ENCODE peak calls at places on chromosomes 12 and 14, in four cellular contexts. Y is left ventricle myocardium inferior, M is GM04504, N is RPMI7951. A is an unnamed sample.

GRCh38 chr12:3040026-3040656 is 37.0 kb upstream of the TSPAN9 start:
- DNase-seq in Y (no peak), M (no peak), N (no peak), A (no peak)

GRCh38 chr14:72619881-72620280 is 274.0 kb downstream of the DPF3 start:
- DNase-seq in M (no peak), Y (no peak), N (no peak), A (no peak)

GRCh38 chr12:122895757-122896636 is at the start of gene VPS37B:
- DNase-seq in N (peak; percentile 82), Y (peak; percentile 83), M (peak; percentile 60), A (no peak)

GRCh38 chr12:89800435-89800834 is 91.8 kb upstream of the ATP2B1 start:
- DNase-seq in Y (no peak), N (no peak), M (no peak), A (no peak)

GRCh38 chr14:60713513-60713912 is 10.6 kb downstream of the SIX4 start:
- DNase-seq in Y (no peak), M (no peak), N (no peak), A (no peak)

GRCh38 chr12:20383612-20384011 is 15.3 kb downstream of the PDE3A start:
- DNase-seq in M (no peak), Y (no peak), N (no peak), A (no peak)

GRCh38 chr12:128844031-128844635 is 9.1 kb upstream of the GLT1D1 start:
- DNase-seq in Y (no peak), M (no peak), N (peak; percentile 10), A (no peak)

GRCh38 chr14:34030864-34031263 is 80.0 kb upstream of the EGLN3 start:
- DNase-seq in Y (peak; percentile 45), N (peak; percentile 64), M (peak; percentile 35), A (no peak)

GRCh38 chr12:53214687-53215455 is 7.8 kb upstream of the ITGB7 start:
- DNase-seq in N (no peak), M (no peak), Y (peak; percentile 84), A (no peak)

GRCh38 chr12:27762757-27763156 is 17.3 kb upstream of the KLHL42 start:
- DNase-seq in Y (no peak), M (no peak), N (no peak), A (no peak)

GRCh38 chr12:118035194-118036041 is 18.9 kb downstream of the RFC5 start:
- DNase-seq in Y (no peak), N (peak; percentile 36), M (no peak), A (no peak)

GRCh38 chr12:123152823-123153222 is 1.9 kb upstream of the PITPNM2 start:
- DNase-seq in M (no peak), N (no peak), Y (no peak), A (no peak)

GRCh38 chr14:50156111-50156510 is 39.7 kb upstream of the VCPKMT start:
- DNase-seq in Y (no peak), N (no peak), M (no peak), A (no peak)

GRCh38 chr12:110050927-110051326 is 2.6 kb upstream of the C12orf76 start:
- DNase-seq in N (no peak), Y (no peak), M (no peak), A (no peak)

GRCh38 chr14:44040561-44040960 is 466.5 kb downstream of the FSCB start:
- DNase-seq in Y (no peak), N (no peak), M (no peak), A (no peak)

GRCh38 chr12:94172973-94173372 is 24.6 kb downstream of the PLXNC1 start:
- DNase-seq in N (peak; percentile 75), M (peak; percentile 88), Y (no peak), A (peak; percentile 97)

GRCh38 chr14:35159742-35160409 is 37.5 kb downstream of the PRORP start:
- DNase-seq in M (peak; percentile 54), N (peak; percentile 86), Y (no peak), A (peak; percentile 86)

GRCh38 chr14:73026243-73026844 is 562 bp downstream of the ZFYVE1 start:
- DNase-seq in Y (no peak), M (no peak), N (no peak), A (no peak)

GRCh38 chr14:90539996-90540395 is 143.2 kb downstream of the CALM1 start:
- DNase-seq in M (no peak), Y (no peak), N (no peak), A (no peak)

GRCh38 chr12:23899434-23899833 is 50.0 kb downstream of the SOX5 start:
- DNase-seq in N (no peak), M (no peak), Y (no peak), A (no peak)

GRCh38 chr14:90732142-90732541 is 84.1 kb downstream of the TTC7B start:
- DNase-seq in Y (no peak), M (no peak), N (no peak), A (no peak)

GRCh38 chr12:105403095-105403494 is 72.6 kb downstream of the C12orf75 start:
- DNase-seq in Y (no peak), N (no peak), M (no peak), A (no peak)

GRCh38 chr14:76958975-76959710 is 69.4 kb downstream of the IRF2BPL start:
- DNase-seq in M (no peak), N (peak; percentile 97), Y (no peak), A (no peak)

GRCh38 chr12:2552000-2552399 is 242.8 kb upstream of the FKBP4 start:
- DNase-seq in Y (no peak), N (no peak), M (no peak), A (no peak)